ENCODE peak calls at places on chromosome 7, in five cellular contexts. S is body of pancreas; N is fibroblast of lung; A is A673; D is CD8-positive, alpha-beta T cell. M is an unnamed sample. For H3K4me1 and H3K9me3, the result is how much of the 10 kb centered on the place peaks cover.

GRCh38 chr7:32049599-32049998 is 20.6 kb downstream of the PDE1C start:
- DNase-seq in S (no peak), A (no peak), N (no peak), D (no peak), M (no peak)

GRCh38 chr7:67803789-67804188 is 807.2 kb downstream of the TYW1 start:
- DNase-seq in D (no peak), N (no peak), S (no peak), A (no peak), M (no peak)

GRCh38 chr7:102093599-102094001 is 193.1 kb upstream of the SH2B2 start:
- DNase-seq in A (peak), N (no peak), D (no peak), S (no peak), M (no peak)

GRCh38 chr7:5470721-5471311 is 47.2 kb upstream of the TNRC18 start:
- DNase-seq in N (no peak), D (no peak), A (no peak), S (no peak), M (no peak)

GRCh38 chr7:65832281-65832680 is 40.6 kb upstream of the VKORC1L1 start:
- DNase-seq in S (no peak), A (peak), D (no peak), N (peak), M (peak)

GRCh38 chr7:150340024-150340749 is 1.2 kb downstream of the RARRES2 start:
- DNase-seq in N (peak), D (no peak), S (peak), A (no peak), M (no peak)

GRCh38 chr7:134737561-134738353 is 41.7 kb upstream of the CALD1 start:
- DNase-seq in D (no peak), N (peak), S (peak), A (peak), M (no peak)

GRCh38 chr7:143892527-143893300 is 9.3 kb downstream of the TCAF1 start:
- DNase-seq in A (peak), D (no peak), S (no peak), N (peak), M (no peak)

GRCh38 chr7:73725703-73726466 is 6.4 kb upstream of the STX1A start:
- DNase-seq in N (peak), D (peak), A (peak), S (peak), M (peak)

GRCh38 chr7:69373171-69374035 is 224.9 kb upstream of the AUTS2 start:
- DNase-seq in N (peak), A (peak), S (peak), D (no peak), M (no peak)

GRCh38 chr7:30321992-30322637 is 37.7 kb downstream of the ZNRF2 start:
- DNase-seq in S (peak), N (peak), D (no peak), A (no peak), M (no peak)

GRCh38 chr7:46603780-46604725 is 683.0 kb upstream of the IGFBP3 start:
- DNase-seq in N (peak), S (peak), D (no peak), A (no peak), M (no peak)

GRCh38 chr7:90719159-90719558 is 123.0 kb downstream of the CDK14 start:
- DNase-seq in A (no peak), S (no peak), D (no peak), N (no peak), M (no peak)

GRCh38 chr7:151402029-151402835 is 7.6 kb downstream of the WDR86 start:
- DNase-seq in S (no peak), D (no peak), A (no peak), N (no peak), M (no peak)

GRCh38 chr7:14834888-14835287 is 67.7 kb downstream of the DGKB start:
- DNase-seq in D (no peak), S (no peak), A (peak), N (peak), M (no peak)

GRCh38 chr7:43856316-43856715 is 13.0 kb downstream of the MRPS24 start:
- DNase-seq in D (no peak), S (no peak), A (no peak), N (no peak), M (no peak)

GRCh38 chr7:26199301-26200112 is 1.0 kb downstream of the HNRNPA2B1 start:
- DNase-seq in S (peak), N (peak), A (peak), D (peak), M (peak)

GRCh38 chr7:34762769-34763168 is 104.8 kb downstream of the NPSR1 start:
- DNase-seq in N (no peak), A (no peak), S (no peak), D (no peak), M (no peak)

GRCh38 chr7:99235925-99236324 is 28.0 kb upstream of the KPNA7 start:
- DNase-seq in N (peak), A (no peak), D (no peak), S (no peak), M (no peak)

GRCh38 chr7:11786186-11786585 is 45.8 kb downstream of the THSD7A start:
- DNase-seq in A (no peak), D (no peak), N (peak), S (no peak), M (no peak)

GRCh38 chr7:86643478-86644281 is at the start of gene GRM3:
- DNase-seq in A (no peak), S (peak), D (no peak), N (peak), M (no peak)

GRCh38 chr7:72435366-72435765 is 23.2 kb upstream of the CALN1 start:
- DNase-seq in S (peak), N (no peak), D (no peak), A (no peak), M (no peak)

GRCh38 chr7:129750091-129750870 is 138.8 kb downstream of the NRF1 start:
- DNase-seq in S (no peak), N (no peak), A (no peak), D (no peak), M (no peak)

GRCh38 chr7:82818091-82818620 is 344.5 kb downstream of the PCLO start:
- DNase-seq in A (peak), S (no peak), D (no peak), N (no peak), M (no peak)

GRCh38 chr7:65746398-65746669 is 126.5 kb upstream of the VKORC1L1 start:
- DNase-seq in D (no peak), A (no peak), N (peak), S (peak), M (no peak)

GRCh38 chr7:117715784-117716445 is 157.3 kb downstream of the CTTNBP2 start:
- DNase-seq in N (peak), A (peak), D (no peak), S (peak), M (peak)

GRCh38 chr7:128396357-128396756 is 13.4 kb downstream of the IMPDH1 start:
- DNase-seq in S (no peak), D (no peak), N (no peak), A (no peak), M (no peak)

GRCh38 chr7:72069263-72069662 is 342.9 kb downstream of the CALN1 start:
- DNase-seq in A (no peak), N (no peak), D (no peak), S (no peak), M (no peak)

DNA sequence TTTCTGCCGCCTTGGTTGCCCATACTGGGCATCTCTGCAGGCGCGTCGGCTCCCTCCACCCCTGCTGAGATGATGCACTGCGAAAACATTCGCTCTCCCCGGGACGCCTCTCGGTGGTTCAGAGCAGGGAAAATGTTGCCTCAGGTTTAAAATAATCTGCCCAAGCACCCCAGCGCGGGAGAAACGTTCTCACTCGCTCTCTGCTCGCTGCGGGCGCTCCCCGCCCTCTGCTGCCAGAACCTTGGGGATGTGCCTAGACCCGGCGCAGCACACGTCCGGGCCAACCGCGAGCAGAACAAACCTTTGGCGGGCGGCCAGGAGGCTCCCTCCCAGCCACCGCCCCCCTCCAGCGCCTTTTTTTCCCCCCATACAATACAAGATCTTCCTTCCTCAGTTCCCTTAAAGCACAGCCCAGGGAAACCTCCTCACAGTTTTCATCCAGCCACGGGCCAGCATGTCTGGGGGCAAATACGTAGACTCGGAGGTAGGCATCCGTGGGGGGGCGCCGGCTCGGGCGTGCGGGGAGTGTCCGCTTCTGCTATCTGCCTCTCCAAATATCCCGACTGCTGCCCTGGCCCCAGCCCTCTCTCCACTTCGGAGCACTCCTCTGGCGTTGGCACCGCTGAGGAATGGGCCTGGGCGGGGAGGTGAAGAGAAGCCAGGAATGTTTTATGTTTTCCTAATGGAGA is at the start of gene CAV1:
- DNase-seq in N (peak), D (peak), A (peak), S (peak), M (no peak)
- H3K4me1 ChIP-seq in N (under half), D (under half), A (under half), S (under half), M (under half)

DNA sequence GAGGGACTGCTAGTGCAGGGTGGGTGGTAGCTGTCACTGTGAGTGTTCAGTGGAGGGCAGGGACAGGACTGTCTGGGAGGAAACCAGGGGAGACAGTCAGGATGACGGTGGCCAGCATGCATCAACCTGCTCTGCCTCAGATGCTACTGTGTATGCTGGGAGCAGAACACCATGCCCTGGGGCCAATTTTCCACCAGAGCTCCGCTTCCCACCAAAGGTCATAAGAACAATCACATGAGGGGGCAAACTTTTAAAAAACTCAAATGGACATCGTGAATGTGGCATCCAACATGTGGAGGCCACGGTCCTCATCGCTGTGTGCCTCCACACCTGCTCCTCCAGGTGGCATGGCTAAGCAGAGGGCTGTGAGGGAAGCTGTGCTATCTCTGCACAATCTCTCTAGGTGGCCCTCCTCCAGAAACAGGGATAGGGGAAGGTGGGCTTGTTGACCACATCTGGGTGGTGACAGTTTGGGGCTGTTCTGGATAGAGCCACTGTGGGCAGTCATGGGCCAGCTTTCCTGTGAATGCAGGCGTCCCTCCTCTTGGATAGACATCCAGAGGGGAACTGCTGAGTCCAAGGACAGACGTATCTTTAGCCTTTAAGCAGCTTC is 411.0 kb downstream of the PTPRN2 start:
- DNase-seq in N (no peak), A (no peak), D (no peak), S (no peak), M (no peak)
- H3K9me3 ChIP-seq in N (under half), A (under half), D (under half), S (under half), M (under half)

GRCh38 chr7:100719523-100720319 is 547 bp upstream of the EPO start:
- DNase-seq in N (peak), D (no peak), S (no peak), A (no peak), M (no peak)
- TF ChIP-seq CTCF in N (peak), D (no peak), S (no peak), A (peak), M (no peak)

GRCh38 chr7:36207451-36208291 is 54.6 kb downstream of the EEPD1 start:
- DNase-seq in A (no peak), D (no peak), N (peak), S (peak), M (peak)

GRCh38 chr7:36208997-36209813 is 56.2 kb downstream of the EEPD1 start:
- DNase-seq in D (no peak), S (no peak), A (no peak), N (peak), M (no peak)

GRCh38 chr7:36209814-36210183 is 56.7 kb downstream of the EEPD1 start:
- DNase-seq in A (no peak), S (no peak), N (no peak), D (no peak), M (no peak)

GRCh38 chr7:36210542-36210941 is 57.5 kb downstream of the EEPD1 start:
- DNase-seq in A (no peak), N (peak), S (no peak), D (no peak), M (no peak)

GRCh38 chr7:36208406-36208805 is 55.4 kb downstream of the EEPD1 start:
- DNase-seq in S (peak), D (no peak), A (no peak), N (peak), M (no peak)
- H3K4me1 ChIP-seq in S (under half), D (under half), A (under half), N (under half), M (under half)

GRCh38 chr7:157808042-157808441 is 471.2 kb downstream of the DNAJB6 start:
- DNase-seq in D (no peak), A (no peak), N (no peak), S (no peak), M (no peak)
- H3K9me3 ChIP-seq in D (under half), A (under half), N (under half), S (under half), M (under half)

GRCh38 chr7:45116048-45116447 is 4.6 kb upstream of the TBRG4 start:
- DNase-seq in D (no peak), S (no peak), N (no peak), A (no peak), M (no peak)

GRCh38 chr7:45112648-45113047 is 1.2 kb upstream of the TBRG4 start:
- DNase-seq in N (peak), A (no peak), D (no peak), S (no peak), M (no peak)

GRCh38 chr7:45107356-45107755 is 4.1 kb downstream of the TBRG4 start:
- DNase-seq in A (no peak), N (no peak), S (no peak), D (no peak), M (no peak)

GRCh38 chr7:45108863-45109262 is 2.6 kb downstream of the TBRG4 start:
- DNase-seq in A (no peak), S (no peak), D (no peak), N (no peak), M (no peak)

DNA sequence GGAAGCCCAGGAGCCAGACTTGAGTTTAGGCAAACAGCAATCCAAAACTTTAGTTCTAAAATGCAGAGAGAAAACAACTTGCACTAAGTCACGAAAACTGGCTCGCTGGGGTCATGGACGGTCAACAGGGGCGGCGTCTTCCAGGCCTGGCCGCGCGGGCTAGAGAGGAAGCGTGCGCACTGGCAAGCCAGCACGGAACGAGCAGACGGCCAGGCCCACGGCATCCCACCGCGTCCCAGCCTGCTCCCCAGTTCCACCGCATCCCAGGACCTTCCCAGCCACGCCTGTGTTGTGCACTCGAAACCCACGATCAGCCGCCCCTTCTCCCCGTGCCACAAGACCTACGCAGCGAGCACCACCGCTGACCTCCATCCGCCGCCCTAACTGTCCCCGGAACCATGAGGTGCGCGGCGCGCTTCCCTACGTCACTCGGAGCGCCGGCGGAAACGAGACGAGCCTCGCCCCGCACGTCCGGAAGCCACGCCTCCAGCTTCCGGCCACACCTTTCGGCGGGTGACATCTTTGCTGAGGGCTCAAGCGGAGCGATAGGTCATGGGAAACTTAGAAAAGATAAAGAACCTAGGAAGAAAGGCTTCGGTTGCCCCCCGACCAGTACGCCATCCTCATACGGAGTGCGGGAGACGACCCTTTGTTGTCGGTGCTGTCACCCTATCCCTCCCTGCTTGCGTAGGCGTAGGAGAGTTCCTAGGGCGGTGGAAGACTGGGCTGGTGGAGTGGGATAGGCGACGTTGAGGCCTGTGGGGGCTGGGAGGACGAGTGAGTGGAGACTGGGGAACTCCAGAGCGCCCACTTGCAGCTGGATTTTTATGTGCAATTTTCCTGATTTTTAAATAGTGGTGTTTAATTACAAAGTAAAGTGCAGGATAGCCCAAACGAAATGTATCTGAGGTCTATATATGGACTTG is at the start of gene TBRG4:
- DNase-seq in N (peak), S (peak), A (peak), D (peak), M (peak)
- TF ChIP-seq CTCF in N (peak), S (no peak), A (peak), D (no peak), M (peak)

GRCh38 chr7:122412441-122412840 is 107.9 kb upstream of the FEZF1 start:
- DNase-seq in A (no peak), D (no peak), N (peak), S (no peak), M (no peak)
- H3K4me1 ChIP-seq in A (under half), D (under half), N (under half), S (under half), M (under half)

M was measured in DND-41.